ENCODE peak calls at places on chromosomes 2 and 18, in four cellular contexts. One of them, this sample, is unnamed.

GRCh38 chr2:231190531-231191197 is 7.8 kb upstream of the ARMC9 start:
- DNase-seq in OCI-LY7: no peak
- DNase-seq in PC-9: peak; percentile 45
- DNase-seq in mammary epithelial cell: no peak
- DNase-seq in this sample: peak; percentile 63

GRCh38 chr2:225006730-225007129 is 35.5 kb downstream of the DOCK10 start:
- DNase-seq in OCI-LY7: no peak
- DNase-seq in PC-9: no peak
- DNase-seq in mammary epithelial cell: no peak
- DNase-seq in this sample: no peak

GRCh38 chr2:17522303-17522702 is 4.1 kb upstream of the RAD51AP2 start:
- DNase-seq in OCI-LY7: no peak
- DNase-seq in PC-9: no peak
- DNase-seq in mammary epithelial cell: no peak
- DNase-seq in this sample: no peak

GRCh38 chr2:180463608-180464007 is 456.5 kb upstream of the CWC22 start:
- DNase-seq in OCI-LY7: no peak
- DNase-seq in PC-9: no peak
- DNase-seq in mammary epithelial cell: peak; percentile 91
- DNase-seq in this sample: no peak

GRCh38 chr2:233081232-233081730 is 21.1 kb downstream of the INPP5D start:
- DNase-seq in OCI-LY7: no peak
- DNase-seq in PC-9: no peak
- DNase-seq in mammary epithelial cell: no peak
- DNase-seq in this sample: no peak

GRCh38 chr2:167935803-167936110 is 311.6 kb downstream of the STK39 start:
- DNase-seq in OCI-LY7: no peak
- DNase-seq in PC-9: no peak
- DNase-seq in mammary epithelial cell: no peak
- DNase-seq in this sample: no peak

GRCh38 chr2:235050992-235051351 is 99.2 kb downstream of the SH3BP4 start:
- DNase-seq in OCI-LY7: peak; percentile 27
- DNase-seq in PC-9: peak; percentile 97
- DNase-seq in mammary epithelial cell: peak; percentile 83
- DNase-seq in this sample: no peak

GRCh38 chr2:220269421-220269820 is 642.0 kb downstream of the SLC4A3 start:
- DNase-seq in OCI-LY7: no peak
- DNase-seq in PC-9: no peak
- DNase-seq in mammary epithelial cell: no peak
- DNase-seq in this sample: no peak

GRCh38 chr2:40220177-40220925 is 231.5 kb downstream of the SLC8A1 start:
- DNase-seq in OCI-LY7: no peak
- DNase-seq in PC-9: no peak
- DNase-seq in mammary epithelial cell: peak; percentile 48
- DNase-seq in this sample: no peak

GRCh38 chr2:26043862-26044736 is 10.2 kb downstream of the RAB10 start:
- DNase-seq in OCI-LY7: no peak
- DNase-seq in PC-9: no peak
- DNase-seq in mammary epithelial cell: peak; percentile 59
- DNase-seq in this sample: peak; percentile 53

GRCh38 chr2:37711831-37712230 is 40.4 kb upstream of the CDC42EP3 start:
- DNase-seq in OCI-LY7: no peak
- DNase-seq in PC-9: no peak
- DNase-seq in mammary epithelial cell: peak; percentile 64
- DNase-seq in this sample: no peak

GRCh38 chr18:68409585-68409984 is 305.3 kb downstream of the TMX3 start:
- DNase-seq in OCI-LY7: no peak
- DNase-seq in PC-9: no peak
- DNase-seq in mammary epithelial cell: peak; percentile 55
- DNase-seq in this sample: no peak

GRCh38 chr2:138279871-138280270 is 221.7 kb upstream of the SPOPL start:
- DNase-seq in OCI-LY7: no peak
- DNase-seq in PC-9: no peak
- DNase-seq in mammary epithelial cell: peak; percentile 29
- DNase-seq in this sample: no peak

GRCh38 chr2:106812377-106812776 is 73.6 kb downstream of the ST6GAL2 start:
- DNase-seq in OCI-LY7: no peak
- DNase-seq in PC-9: no peak
- DNase-seq in mammary epithelial cell: no peak
- DNase-seq in this sample: no peak

GRCh38 chr2:112733877-112734276 is 13.1 kb downstream of the NT5DC4 start:
- DNase-seq in OCI-LY7: no peak
- DNase-seq in PC-9: no peak
- DNase-seq in mammary epithelial cell: no peak
- DNase-seq in this sample: no peak

GRCh38 chr2:102266204-102266603 is 45.2 kb upstream of the IL1RL1 start:
- DNase-seq in OCI-LY7: no peak
- DNase-seq in PC-9: no peak
- DNase-seq in mammary epithelial cell: no peak
- DNase-seq in this sample: no peak

GRCh38 chr2:101265893-101266499 is 13.3 kb downstream of the CNOT11 start:
- DNase-seq in OCI-LY7: no peak
- DNase-seq in PC-9: peak; percentile 72
- DNase-seq in mammary epithelial cell: peak; percentile 64
- DNase-seq in this sample: no peak
- H3K36me3 ChIP-seq in OCI-LY7: peaks cover 96% of the 10 kb centered on the region
- H3K36me3 ChIP-seq in PC-9: peaks cover 60% of the 10 kb centered on the region
- H3K36me3 ChIP-seq in mammary epithelial cell: peaks cover 40% of the 10 kb centered on the region
- H3K36me3 ChIP-seq in this sample: no peaks in the 10 kb centered on the region

DNA sequence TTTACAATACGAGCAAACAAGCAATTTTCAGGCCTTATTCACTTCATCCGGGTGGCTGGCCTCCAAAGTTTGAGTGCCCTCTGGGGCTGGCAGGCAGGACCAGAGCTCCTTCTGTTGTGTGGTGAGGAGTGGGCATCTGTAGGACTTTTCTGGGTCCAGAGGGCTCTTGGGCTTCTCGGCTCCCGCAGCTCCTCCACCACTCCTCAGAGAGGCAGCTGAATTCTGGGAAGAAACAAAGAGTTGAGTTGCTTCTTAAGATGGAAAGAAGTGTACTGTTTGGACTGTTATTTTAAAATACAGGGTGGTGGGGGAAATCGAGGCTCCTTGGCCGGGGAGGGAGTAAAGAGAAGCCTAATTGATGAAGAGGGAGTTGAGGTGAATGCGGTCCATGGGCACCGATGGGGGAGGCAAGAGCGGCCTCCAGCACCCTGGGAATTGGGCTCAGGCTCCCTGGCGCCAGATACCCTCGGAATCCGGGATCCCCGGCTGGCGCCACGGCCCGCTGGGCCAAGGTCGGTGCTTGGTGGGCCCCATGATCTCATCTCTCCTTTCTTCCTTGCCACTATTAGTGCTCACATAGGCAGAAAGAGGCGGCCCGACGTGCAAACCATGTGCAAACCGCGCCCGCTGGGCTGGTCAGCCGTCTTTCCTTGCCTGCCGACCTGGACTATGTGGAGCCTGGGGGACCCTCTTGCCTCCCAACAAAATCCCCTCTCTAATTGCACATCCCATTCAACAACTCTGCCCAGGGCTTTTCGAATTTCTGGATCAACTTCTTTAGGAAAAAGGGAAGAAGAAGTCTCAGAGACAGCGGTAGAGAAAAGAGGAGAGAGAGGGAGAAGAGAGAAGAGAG is 664 bp upstream of the SIX3 start:
- DNase-seq in OCI-LY7: no peak
- DNase-seq in PC-9: no peak
- DNase-seq in mammary epithelial cell: no peak
- DNase-seq in this sample: no peak
- H3K4me1 ChIP-seq in OCI-LY7: no peaks in the 10 kb centered on the region
- H3K4me1 ChIP-seq in PC-9: peaks cover 25% of the 10 kb centered on the region
- H3K4me1 ChIP-seq in mammary epithelial cell: peaks cover 15% of the 10 kb centered on the region
- H3K4me1 ChIP-seq in this sample: peaks cover 6% of the 10 kb centered on the region

DNA sequence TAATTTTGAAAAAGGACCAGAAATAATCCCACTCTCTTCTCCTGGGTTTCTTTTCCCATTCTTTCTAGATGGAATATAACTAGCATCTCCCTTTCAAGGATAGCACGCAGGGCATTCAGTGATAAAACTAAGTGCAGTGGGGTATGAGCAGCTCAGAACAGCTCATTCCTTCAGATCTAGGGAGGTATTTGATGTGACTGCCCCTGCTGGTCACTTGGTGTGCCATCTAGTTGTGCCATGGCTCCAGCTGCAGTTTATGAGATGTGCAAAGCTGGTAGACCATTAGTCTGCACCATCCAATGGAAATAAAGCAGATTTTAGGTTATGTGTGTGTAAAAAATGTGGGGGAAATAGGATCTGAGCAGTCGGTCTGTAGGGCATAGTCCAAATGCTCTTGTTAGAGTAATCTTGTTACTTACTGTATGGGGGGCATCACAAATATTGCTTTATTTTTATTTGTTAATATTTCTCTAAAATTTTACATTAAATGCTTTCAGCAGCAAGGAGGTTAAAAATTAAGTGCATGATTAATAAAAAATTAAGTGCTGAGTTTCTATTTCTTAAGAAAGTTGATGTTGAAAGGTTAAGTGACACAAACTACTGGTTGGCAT is 38.9 kb downstream of the CTAGE1 start:
- DNase-seq in OCI-LY7: peak; percentile 4
- DNase-seq in PC-9: no peak
- DNase-seq in mammary epithelial cell: peak; percentile 43
- DNase-seq in this sample: no peak
- TF ChIP-seq CTCF in OCI-LY7: peak; percentile 64
- TF ChIP-seq CTCF in PC-9: peak; percentile 56
- TF ChIP-seq CTCF in mammary epithelial cell: peak; percentile 73
- TF ChIP-seq CTCF in this sample: peak; percentile 58

GRCh38 chr2:222926915-222927314 is 66.1 kb downstream of the ACSL3 start:
- DNase-seq in OCI-LY7: no peak
- DNase-seq in PC-9: no peak
- DNase-seq in mammary epithelial cell: no peak
- DNase-seq in this sample: no peak

GRCh38 chr2:222920657-222921186 is 59.9 kb downstream of the ACSL3 start:
- DNase-seq in OCI-LY7: no peak
- DNase-seq in PC-9: no peak
- DNase-seq in mammary epithelial cell: no peak
- DNase-seq in this sample: no peak

GRCh38 chr2:222927600-222927999 is 66.8 kb downstream of the ACSL3 start:
- DNase-seq in OCI-LY7: no peak
- DNase-seq in PC-9: no peak
- DNase-seq in mammary epithelial cell: no peak
- DNase-seq in this sample: no peak

GRCh38 chr2:222919841-222920609 is 59.2 kb downstream of the ACSL3 start:
- DNase-seq in OCI-LY7: no peak
- DNase-seq in PC-9: peak; percentile 47
- DNase-seq in mammary epithelial cell: peak; percentile 58
- DNase-seq in this sample: no peak

GRCh38 chr2:222922019-222922800 is 61.4 kb downstream of the ACSL3 start:
- DNase-seq in OCI-LY7: no peak
- DNase-seq in PC-9: no peak
- DNase-seq in mammary epithelial cell: no peak
- DNase-seq in this sample: no peak
- H3K36me3 ChIP-seq in OCI-LY7: peaks cover 65% of the 10 kb centered on the region
- H3K36me3 ChIP-seq in PC-9: peaks cover 92% of the 10 kb centered on the region
- H3K36me3 ChIP-seq in mammary epithelial cell: peaks cover 51% of the 10 kb centered on the region
- H3K36me3 ChIP-seq in this sample: no peaks in the 10 kb centered on the region

GRCh38 chr2:239605976-239606375 is 205.2 kb upstream of the HDAC4 start:
- DNase-seq in OCI-LY7: no peak
- DNase-seq in PC-9: no peak
- DNase-seq in mammary epithelial cell: no peak
- DNase-seq in this sample: no peak
- H3K4me1 ChIP-seq in OCI-LY7: no peaks in the 10 kb centered on the region
- H3K4me1 ChIP-seq in PC-9: no peaks in the 10 kb centered on the region
- H3K4me1 ChIP-seq in mammary epithelial cell: no peaks in the 10 kb centered on the region
- H3K4me1 ChIP-seq in this sample: no peaks in the 10 kb centered on the region

DNA sequence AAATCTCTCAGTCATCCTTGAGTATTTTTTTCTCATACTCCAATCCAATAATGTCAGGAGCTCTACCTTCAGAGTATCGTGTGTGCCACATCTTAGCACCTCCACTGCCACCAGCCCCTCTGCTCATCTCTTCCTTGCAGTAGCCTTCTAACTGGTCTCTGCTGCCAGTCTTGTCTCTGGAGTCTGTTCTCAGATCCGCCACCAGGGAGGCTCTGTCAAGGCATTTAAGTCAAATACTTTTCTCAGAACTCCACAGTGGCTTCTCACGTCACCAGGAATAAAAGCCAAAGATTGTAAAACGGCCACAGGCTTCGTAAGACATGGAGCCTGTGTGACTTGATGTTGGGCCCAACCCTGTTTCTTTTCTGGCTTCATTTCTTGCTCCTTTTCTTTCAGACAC is 7.1 kb downstream of the UNC50 start:
- DNase-seq in OCI-LY7: no peak
- DNase-seq in PC-9: no peak
- DNase-seq in mammary epithelial cell: no peak
- DNase-seq in this sample: no peak
- TF ChIP-seq CTCF in OCI-LY7: peak; percentile 22
- TF ChIP-seq CTCF in PC-9: no peak
- TF ChIP-seq CTCF in mammary epithelial cell: no peak
- TF ChIP-seq CTCF in this sample: no peak

GRCh38 chr18:3120356-3120755 is 99.4 kb downstream of the MYOM1 start:
- DNase-seq in OCI-LY7: no peak
- DNase-seq in PC-9: no peak
- DNase-seq in mammary epithelial cell: no peak
- DNase-seq in this sample: no peak
- H3K36me3 ChIP-seq in OCI-LY7: no peaks in the 10 kb centered on the region
- H3K36me3 ChIP-seq in PC-9: no peaks in the 10 kb centered on the region
- H3K36me3 ChIP-seq in mammary epithelial cell: no peaks in the 10 kb centered on the region
- H3K36me3 ChIP-seq in this sample: no peaks in the 10 kb centered on the region

GRCh38 chr2:118052474-118052873 is 35.8 kb upstream of the INSIG2 start:
- DNase-seq in OCI-LY7: no peak
- DNase-seq in PC-9: no peak
- DNase-seq in mammary epithelial cell: no peak
- DNase-seq in this sample: no peak
- H3K4me1 ChIP-seq in OCI-LY7: peaks cover 70% of the 10 kb centered on the region
- H3K4me1 ChIP-seq in PC-9: peaks cover 34% of the 10 kb centered on the region
- H3K4me1 ChIP-seq in mammary epithelial cell: no peaks in the 10 kb centered on the region
- H3K4me1 ChIP-seq in this sample: peaks cover 31% of the 10 kb centered on the region

DNA sequence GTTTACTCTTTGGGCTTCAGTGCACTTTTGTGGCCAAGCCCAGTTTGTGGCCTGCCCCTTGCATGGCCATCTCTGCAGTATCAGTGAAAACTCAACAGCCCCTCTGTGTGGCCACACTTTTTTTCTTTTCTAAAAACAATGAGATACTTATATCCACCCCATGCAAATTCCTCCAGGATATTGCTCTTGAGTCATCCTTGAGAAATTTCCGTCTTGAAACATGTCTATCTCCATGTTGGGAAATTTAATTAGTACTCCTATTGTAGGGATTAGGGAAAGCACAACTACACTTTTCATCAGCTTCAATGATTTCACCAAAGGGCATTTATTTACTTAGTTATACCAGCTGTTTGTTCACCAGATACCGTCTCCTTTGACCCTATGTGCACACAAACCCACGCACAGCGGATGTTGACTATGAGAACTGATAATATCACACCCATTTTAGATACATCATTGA is 993.1 kb downstream of the TSN start:
- DNase-seq in OCI-LY7: no peak
- DNase-seq in PC-9: no peak
- DNase-seq in mammary epithelial cell: peak; percentile 92
- DNase-seq in this sample: no peak
- TF ChIP-seq CTCF in OCI-LY7: no peak
- TF ChIP-seq CTCF in PC-9: peak; percentile 28
- TF ChIP-seq CTCF in mammary epithelial cell: peak; percentile 4
- TF ChIP-seq CTCF in this sample: no peak

DNA sequence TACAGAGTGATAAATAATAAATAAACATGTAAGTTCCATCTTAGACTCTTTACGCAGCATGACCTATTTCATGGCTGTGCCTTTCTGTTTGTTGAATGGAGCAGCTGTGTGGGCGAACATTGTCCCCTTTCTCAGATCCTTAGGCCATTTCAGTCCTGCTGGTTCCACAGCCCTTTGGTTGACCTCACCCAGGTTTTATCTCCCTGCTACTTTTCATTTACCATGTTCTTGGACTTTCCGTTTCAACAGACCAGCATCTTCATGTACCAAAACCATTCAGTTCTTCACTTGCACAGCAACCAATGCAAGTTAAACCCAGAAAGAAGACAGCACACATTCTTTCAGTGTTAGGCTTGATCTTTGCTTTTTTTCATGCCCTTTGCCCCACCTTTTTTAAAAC is 83.8 kb downstream of the XRCC5 start:
- DNase-seq in OCI-LY7: no peak
- DNase-seq in PC-9: no peak
- DNase-seq in mammary epithelial cell: no peak
- DNase-seq in this sample: no peak
- H3K36me3 ChIP-seq in OCI-LY7: peaks cover 98% of the 10 kb centered on the region
- H3K36me3 ChIP-seq in PC-9: peaks cover 61% of the 10 kb centered on the region
- H3K36me3 ChIP-seq in mammary epithelial cell: peaks cover 36% of the 10 kb centered on the region
- H3K36me3 ChIP-seq in this sample: no peaks in the 10 kb centered on the region

This sample was measured in left lung.